ENCODE peak calls at places on chromosomes 3 and 15, in ten cellular contexts. One of them, this sample, is unnamed.

GRCh38 chr15:100873029-100873677 is 6.5 kb upstream of the ALDH1A3 start:
- DNase-seq in ovary: peak
- DNase-seq in choroid plexus epithelial cell: peak
- DNase-seq in heart left ventricle: peak
- DNase-seq in GM10248: peak
- DNase-seq in nephron progenitor cell: peak
- DNase-seq in lower lobe of right lung: no peak
- DNase-seq in BE2C: peak
- DNase-seq in type B pancreatic cell: no peak
- DNase-seq in CD4-positive, alpha-beta T cell: peak
- DNase-seq in this sample: peak

GRCh38 chr3:4736284-4736861 is 242.9 kb upstream of the BHLHE40 start:
- DNase-seq in CD4-positive, alpha-beta T cell: no peak
- DNase-seq in heart left ventricle: peak
- DNase-seq in BE2C: no peak
- DNase-seq in ovary: no peak
- DNase-seq in lower lobe of right lung: peak
- DNase-seq in GM10248: no peak
- DNase-seq in choroid plexus epithelial cell: peak
- DNase-seq in nephron progenitor cell: no peak
- DNase-seq in type B pancreatic cell: no peak
- DNase-seq in this sample: no peak

GRCh38 chr3:25775936-25776335 is 7.3 kb downstream of the NGLY1 start:
- DNase-seq in choroid plexus epithelial cell: no peak
- DNase-seq in CD4-positive, alpha-beta T cell: no peak
- DNase-seq in BE2C: no peak
- DNase-seq in type B pancreatic cell: no peak
- DNase-seq in lower lobe of right lung: no peak
- DNase-seq in nephron progenitor cell: no peak
- DNase-seq in heart left ventricle: no peak
- DNase-seq in GM10248: no peak
- DNase-seq in ovary: no peak
- DNase-seq in this sample: no peak

GRCh38 chr3:107456501-107456900 is 66.3 kb upstream of the BBX start:
- DNase-seq in nephron progenitor cell: no peak
- DNase-seq in heart left ventricle: no peak
- DNase-seq in BE2C: no peak
- DNase-seq in lower lobe of right lung: no peak
- DNase-seq in ovary: no peak
- DNase-seq in GM10248: no peak
- DNase-seq in CD4-positive, alpha-beta T cell: no peak
- DNase-seq in type B pancreatic cell: no peak
- DNase-seq in choroid plexus epithelial cell: no peak
- DNase-seq in this sample: no peak

GRCh38 chr15:52261498-52262242 is 33.9 kb downstream of the MYO5C start:
- DNase-seq in BE2C: peak
- DNase-seq in GM10248: peak
- DNase-seq in CD4-positive, alpha-beta T cell: peak
- DNase-seq in ovary: peak
- DNase-seq in type B pancreatic cell: no peak
- DNase-seq in heart left ventricle: peak
- DNase-seq in lower lobe of right lung: peak
- DNase-seq in nephron progenitor cell: peak
- DNase-seq in choroid plexus epithelial cell: peak
- DNase-seq in this sample: peak

GRCh38 chr3:55721716-55722484 is 234.8 kb upstream of the WNT5A start:
- DNase-seq in lower lobe of right lung: no peak
- DNase-seq in CD4-positive, alpha-beta T cell: no peak
- DNase-seq in type B pancreatic cell: no peak
- DNase-seq in choroid plexus epithelial cell: peak
- DNase-seq in heart left ventricle: no peak
- DNase-seq in BE2C: no peak
- DNase-seq in ovary: peak
- DNase-seq in GM10248: peak
- DNase-seq in nephron progenitor cell: peak
- DNase-seq in this sample: no peak

GRCh38 chr3:127006781-127007436 is 24.0 kb downstream of the PLXNA1 start:
- DNase-seq in ovary: no peak
- DNase-seq in CD4-positive, alpha-beta T cell: no peak
- DNase-seq in nephron progenitor cell: no peak
- DNase-seq in choroid plexus epithelial cell: no peak
- DNase-seq in type B pancreatic cell: no peak
- DNase-seq in heart left ventricle: no peak
- DNase-seq in BE2C: peak
- DNase-seq in GM10248: no peak
- DNase-seq in lower lobe of right lung: no peak
- DNase-seq in this sample: no peak

GRCh38 chr15:39530446-39531342 is 50.2 kb upstream of the THBS1 start:
- DNase-seq in type B pancreatic cell: no peak
- DNase-seq in nephron progenitor cell: no peak
- DNase-seq in ovary: no peak
- DNase-seq in lower lobe of right lung: no peak
- DNase-seq in GM10248: no peak
- DNase-seq in choroid plexus epithelial cell: peak
- DNase-seq in BE2C: no peak
- DNase-seq in CD4-positive, alpha-beta T cell: no peak
- DNase-seq in heart left ventricle: no peak
- DNase-seq in this sample: no peak

GRCh38 chr3:194423317-194423716 is 24.3 kb upstream of the GP5 start:
- DNase-seq in GM10248: no peak
- DNase-seq in lower lobe of right lung: no peak
- DNase-seq in choroid plexus epithelial cell: peak
- DNase-seq in BE2C: no peak
- DNase-seq in heart left ventricle: no peak
- DNase-seq in CD4-positive, alpha-beta T cell: no peak
- DNase-seq in nephron progenitor cell: no peak
- DNase-seq in ovary: no peak
- DNase-seq in type B pancreatic cell: no peak
- DNase-seq in this sample: no peak

GRCh38 chr3:194422188-194422587 is 23.1 kb upstream of the GP5 start:
- DNase-seq in BE2C: no peak
- DNase-seq in choroid plexus epithelial cell: peak
- DNase-seq in heart left ventricle: no peak
- DNase-seq in GM10248: no peak
- DNase-seq in lower lobe of right lung: no peak
- DNase-seq in nephron progenitor cell: no peak
- DNase-seq in CD4-positive, alpha-beta T cell: no peak
- DNase-seq in type B pancreatic cell: no peak
- DNase-seq in ovary: no peak
- DNase-seq in this sample: no peak

GRCh38 chr3:194425399-194425798 is 26.3 kb upstream of the GP5 start:
- DNase-seq in heart left ventricle: no peak
- DNase-seq in choroid plexus epithelial cell: no peak
- DNase-seq in lower lobe of right lung: no peak
- DNase-seq in BE2C: no peak
- DNase-seq in CD4-positive, alpha-beta T cell: no peak
- DNase-seq in type B pancreatic cell: no peak
- DNase-seq in ovary: no peak
- DNase-seq in GM10248: no peak
- DNase-seq in nephron progenitor cell: no peak
- DNase-seq in this sample: no peak

GRCh38 chr3:194424953-194425352 is 25.9 kb upstream of the GP5 start:
- DNase-seq in type B pancreatic cell: no peak
- DNase-seq in GM10248: no peak
- DNase-seq in BE2C: no peak
- DNase-seq in choroid plexus epithelial cell: no peak
- DNase-seq in heart left ventricle: no peak
- DNase-seq in nephron progenitor cell: no peak
- DNase-seq in CD4-positive, alpha-beta T cell: no peak
- DNase-seq in lower lobe of right lung: no peak
- DNase-seq in ovary: no peak
- DNase-seq in this sample: no peak

DNA sequence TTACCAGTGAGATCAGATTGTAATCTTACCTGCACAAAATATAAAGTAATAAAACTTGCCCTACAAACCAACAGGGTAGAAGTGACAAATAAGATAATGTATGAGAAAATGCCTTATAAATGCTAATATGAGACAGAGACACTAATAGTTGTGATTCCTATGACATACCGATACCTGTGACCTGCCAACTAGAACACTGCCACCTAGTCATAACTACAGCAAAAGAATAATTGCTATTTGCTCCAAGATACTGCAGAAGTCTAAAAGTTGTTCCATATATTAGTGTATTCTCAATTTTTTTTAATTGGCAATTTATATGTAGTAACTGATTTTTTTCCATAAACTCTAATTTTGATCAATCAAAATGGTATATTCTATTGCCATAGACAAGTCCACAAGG is 25.3 kb upstream of the GP5 start:
- DNase-seq in BE2C: no peak
- DNase-seq in heart left ventricle: no peak
- DNase-seq in ovary: no peak
- DNase-seq in type B pancreatic cell: no peak
- DNase-seq in choroid plexus epithelial cell: no peak
- DNase-seq in CD4-positive, alpha-beta T cell: no peak
- DNase-seq in nephron progenitor cell: no peak
- DNase-seq in GM10248: no peak
- DNase-seq in lower lobe of right lung: no peak
- DNase-seq in this sample: no peak
- TF ChIP-seq CTCF in BE2C: peak
- TF ChIP-seq CTCF in heart left ventricle: no peak
- TF ChIP-seq CTCF in ovary: no peak
- TF ChIP-seq CTCF in type B pancreatic cell: no peak
- TF ChIP-seq CTCF in choroid plexus epithelial cell: no peak
- TF ChIP-seq CTCF in CD4-positive, alpha-beta T cell: no peak
- TF ChIP-seq CTCF in nephron progenitor cell: no peak
- TF ChIP-seq CTCF in GM10248: no peak
- TF ChIP-seq CTCF in lower lobe of right lung: no peak
- TF ChIP-seq CTCF in this sample: no peak

DNA sequence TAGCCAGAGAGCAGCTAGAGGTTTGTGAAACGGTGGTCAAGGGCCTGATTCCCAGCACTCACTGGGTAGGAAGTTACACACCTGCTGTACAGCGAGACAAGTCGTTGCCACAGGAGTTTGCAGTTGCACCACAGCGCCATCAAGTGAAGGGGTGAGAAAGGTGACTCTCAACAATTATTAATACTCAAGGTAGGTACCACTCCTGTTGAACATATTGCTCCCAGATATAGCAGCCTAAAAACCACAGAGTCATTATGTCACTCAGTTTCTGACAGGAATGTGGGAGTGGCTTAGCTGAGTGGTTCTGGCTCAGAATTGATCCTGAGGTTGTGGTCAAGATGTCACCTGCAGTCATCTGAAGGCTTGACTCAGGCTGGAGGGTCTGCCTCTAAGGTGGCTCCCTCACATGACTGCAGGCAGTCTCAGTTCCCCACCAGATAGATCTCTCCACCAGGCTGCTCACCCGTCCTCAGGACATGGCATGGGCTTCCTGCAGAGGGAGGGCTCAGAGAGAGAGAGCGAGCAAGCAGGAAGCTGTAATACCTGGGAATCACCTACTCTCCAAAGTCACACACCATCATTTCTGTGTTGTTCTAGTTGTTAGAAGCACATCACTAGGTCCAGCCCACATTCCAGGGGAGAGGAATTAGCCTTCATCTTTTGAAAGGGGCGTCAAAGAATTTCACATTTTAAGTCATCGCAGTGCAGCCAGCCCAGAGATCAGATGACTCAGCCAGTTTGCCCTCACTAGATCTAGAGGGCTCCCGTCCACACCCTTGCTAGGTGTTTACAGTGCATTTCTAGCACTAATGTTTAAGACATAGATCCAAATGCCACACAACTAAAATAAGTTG is 17.0 kb upstream of the ANO10 start:
- DNase-seq in GM10248: peak
- DNase-seq in lower lobe of right lung: peak
- DNase-seq in nephron progenitor cell: no peak
- DNase-seq in BE2C: no peak
- DNase-seq in choroid plexus epithelial cell: peak
- DNase-seq in heart left ventricle: no peak
- DNase-seq in ovary: no peak
- DNase-seq in type B pancreatic cell: no peak
- DNase-seq in CD4-positive, alpha-beta T cell: peak
- DNase-seq in this sample: no peak
- TF ChIP-seq CTCF in GM10248: peak
- TF ChIP-seq CTCF in lower lobe of right lung: peak
- TF ChIP-seq CTCF in nephron progenitor cell: no peak
- TF ChIP-seq CTCF in BE2C: no peak
- TF ChIP-seq CTCF in choroid plexus epithelial cell: peak
- TF ChIP-seq CTCF in heart left ventricle: no peak
- TF ChIP-seq CTCF in ovary: no peak
- TF ChIP-seq CTCF in type B pancreatic cell: peak
- TF ChIP-seq CTCF in CD4-positive, alpha-beta T cell: no peak
- TF ChIP-seq CTCF in this sample: no peak

GRCh38 chr3:46080124-46080991 is 53.1 kb upstream of the XCR1 start:
- DNase-seq in BE2C: no peak
- DNase-seq in heart left ventricle: no peak
- DNase-seq in GM10248: no peak
- DNase-seq in lower lobe of right lung: no peak
- DNase-seq in choroid plexus epithelial cell: no peak
- DNase-seq in CD4-positive, alpha-beta T cell: no peak
- DNase-seq in ovary: no peak
- DNase-seq in nephron progenitor cell: no peak
- DNase-seq in type B pancreatic cell: peak
- DNase-seq in this sample: no peak

GRCh38 chr3:46071222-46071621 is 43.9 kb upstream of the XCR1 start:
- DNase-seq in choroid plexus epithelial cell: no peak
- DNase-seq in BE2C: no peak
- DNase-seq in heart left ventricle: no peak
- DNase-seq in nephron progenitor cell: no peak
- DNase-seq in CD4-positive, alpha-beta T cell: no peak
- DNase-seq in ovary: no peak
- DNase-seq in type B pancreatic cell: no peak
- DNase-seq in GM10248: no peak
- DNase-seq in lower lobe of right lung: no peak
- DNase-seq in this sample: no peak

GRCh38 chr3:46075816-46076215 is 48.5 kb upstream of the XCR1 start:
- DNase-seq in heart left ventricle: no peak
- DNase-seq in CD4-positive, alpha-beta T cell: no peak
- DNase-seq in BE2C: no peak
- DNase-seq in ovary: no peak
- DNase-seq in nephron progenitor cell: no peak
- DNase-seq in type B pancreatic cell: peak
- DNase-seq in lower lobe of right lung: no peak
- DNase-seq in choroid plexus epithelial cell: no peak
- DNase-seq in GM10248: no peak
- DNase-seq in this sample: no peak

GRCh38 chr3:46078712-46079400 is 51.6 kb upstream of the XCR1 start:
- DNase-seq in lower lobe of right lung: peak
- DNase-seq in type B pancreatic cell: peak
- DNase-seq in CD4-positive, alpha-beta T cell: peak
- DNase-seq in nephron progenitor cell: peak
- DNase-seq in GM10248: peak
- DNase-seq in ovary: peak
- DNase-seq in choroid plexus epithelial cell: peak
- DNase-seq in heart left ventricle: peak
- DNase-seq in BE2C: peak
- DNase-seq in this sample: peak

GRCh38 chr3:46076606-46077005 is 49.3 kb upstream of the XCR1 start:
- DNase-seq in nephron progenitor cell: no peak
- DNase-seq in CD4-positive, alpha-beta T cell: no peak
- DNase-seq in GM10248: no peak
- DNase-seq in heart left ventricle: no peak
- DNase-seq in choroid plexus epithelial cell: peak
- DNase-seq in BE2C: no peak
- DNase-seq in ovary: no peak
- DNase-seq in lower lobe of right lung: no peak
- DNase-seq in type B pancreatic cell: no peak
- DNase-seq in this sample: no peak
- TF ChIP-seq CTCF in nephron progenitor cell: no peak
- TF ChIP-seq CTCF in CD4-positive, alpha-beta T cell: peak
- TF ChIP-seq CTCF in GM10248: peak
- TF ChIP-seq CTCF in heart left ventricle: peak
- TF ChIP-seq CTCF in choroid plexus epithelial cell: peak
- TF ChIP-seq CTCF in BE2C: no peak
- TF ChIP-seq CTCF in ovary: no peak
- TF ChIP-seq CTCF in lower lobe of right lung: peak
- TF ChIP-seq CTCF in type B pancreatic cell: no peak
- TF ChIP-seq CTCF in this sample: no peak

GRCh38 chr3:152835311-152836102 is 576 bp downstream of the P2RY1 start:
- DNase-seq in type B pancreatic cell: peak
- DNase-seq in CD4-positive, alpha-beta T cell: no peak
- DNase-seq in GM10248: peak
- DNase-seq in BE2C: peak
- DNase-seq in heart left ventricle: peak
- DNase-seq in nephron progenitor cell: peak
- DNase-seq in choroid plexus epithelial cell: peak
- DNase-seq in ovary: peak
- DNase-seq in lower lobe of right lung: peak
- DNase-seq in this sample: peak
- TF ChIP-seq CTCF in type B pancreatic cell: peak
- TF ChIP-seq CTCF in CD4-positive, alpha-beta T cell: no peak
- TF ChIP-seq CTCF in GM10248: peak
- TF ChIP-seq CTCF in BE2C: peak
- TF ChIP-seq CTCF in heart left ventricle: peak
- TF ChIP-seq CTCF in nephron progenitor cell: peak
- TF ChIP-seq CTCF in choroid plexus epithelial cell: peak
- TF ChIP-seq CTCF in ovary: no peak
- TF ChIP-seq CTCF in lower lobe of right lung: peak
- TF ChIP-seq CTCF in this sample: peak